ENCODE peak calls at places on chromosomes 11 and 22, in eight cellular contexts. One of them, this sample, is unnamed.

GRCh38 chr11:97107604-97108003 is 717.8 kb downstream of the JRKL start:
- DNase-seq in IMR-90: no peak
- DNase-seq in testis: no peak
- DNase-seq in tibial nerve: no peak
- DNase-seq in suprapubic skin: no peak
- DNase-seq in prostate gland: no peak
- DNase-seq in body of pancreas: no peak
- DNase-seq in uterus: no peak
- DNase-seq in this sample: no peak

GRCh38 chr11:63673579-63673978 is 2.4 kb upstream of the ATL3 start:
- DNase-seq in tibial nerve: no peak
- DNase-seq in prostate gland: no peak
- DNase-seq in uterus: no peak
- DNase-seq in suprapubic skin: no peak
- DNase-seq in body of pancreas: no peak
- DNase-seq in IMR-90: peak
- DNase-seq in testis: no peak
- DNase-seq in this sample: no peak

GRCh38 chr11:123690490-123690889 is 36.1 kb upstream of the SCN3B start:
- DNase-seq in testis: no peak
- DNase-seq in uterus: no peak
- DNase-seq in prostate gland: no peak
- DNase-seq in suprapubic skin: no peak
- DNase-seq in IMR-90: peak
- DNase-seq in tibial nerve: no peak
- DNase-seq in body of pancreas: no peak
- DNase-seq in this sample: no peak

GRCh38 chr11:47130541-47130940 is 46.1 kb downstream of the ARFGAP2 start:
- DNase-seq in tibial nerve: peak
- DNase-seq in testis: no peak
- DNase-seq in IMR-90: no peak
- DNase-seq in body of pancreas: peak
- DNase-seq in uterus: no peak
- DNase-seq in suprapubic skin: no peak
- DNase-seq in prostate gland: no peak
- DNase-seq in this sample: no peak

GRCh38 chr11:122717264-122717867 is 61.8 kb downstream of the UBASH3B start:
- DNase-seq in suprapubic skin: no peak
- DNase-seq in IMR-90: no peak
- DNase-seq in prostate gland: no peak
- DNase-seq in testis: no peak
- DNase-seq in body of pancreas: peak
- DNase-seq in uterus: no peak
- DNase-seq in tibial nerve: no peak
- DNase-seq in this sample: peak

GRCh38 chr11:100546714-100547113 is 140.4 kb upstream of the ARHGAP42 start:
- DNase-seq in body of pancreas: no peak
- DNase-seq in prostate gland: no peak
- DNase-seq in testis: no peak
- DNase-seq in uterus: no peak
- DNase-seq in tibial nerve: no peak
- DNase-seq in suprapubic skin: no peak
- DNase-seq in IMR-90: peak
- DNase-seq in this sample: no peak

GRCh38 chr11:32316846-32317525 is 118.4 kb downstream of the WT1 start:
- DNase-seq in IMR-90: no peak
- DNase-seq in tibial nerve: no peak
- DNase-seq in testis: no peak
- DNase-seq in prostate gland: no peak
- DNase-seq in suprapubic skin: no peak
- DNase-seq in body of pancreas: no peak
- DNase-seq in uterus: no peak
- DNase-seq in this sample: no peak

GRCh38 chr22:28034760-28035401 is 115.8 kb upstream of the PITPNB start:
- DNase-seq in testis: peak
- DNase-seq in uterus: peak
- DNase-seq in suprapubic skin: peak
- DNase-seq in body of pancreas: peak
- DNase-seq in tibial nerve: peak
- DNase-seq in prostate gland: peak
- DNase-seq in IMR-90: peak
- DNase-seq in this sample: peak

GRCh38 chr22:37002633-37003032 is 16.6 kb downstream of the TST start:
- DNase-seq in IMR-90: no peak
- DNase-seq in prostate gland: no peak
- DNase-seq in testis: no peak
- DNase-seq in uterus: no peak
- DNase-seq in suprapubic skin: no peak
- DNase-seq in tibial nerve: no peak
- DNase-seq in body of pancreas: no peak
- DNase-seq in this sample: no peak

GRCh38 chr11:75105462-75105925 is 8.8 kb upstream of the OR2AT4 start:
- DNase-seq in suprapubic skin: no peak
- DNase-seq in testis: peak
- DNase-seq in body of pancreas: no peak
- DNase-seq in IMR-90: no peak
- DNase-seq in uterus: no peak
- DNase-seq in tibial nerve: no peak
- DNase-seq in prostate gland: no peak
- DNase-seq in this sample: no peak

GRCh38 chr22:23034621-23035556 is 35.4 kb upstream of the GNAZ start:
- DNase-seq in uterus: no peak
- DNase-seq in tibial nerve: no peak
- DNase-seq in testis: peak
- DNase-seq in body of pancreas: no peak
- DNase-seq in IMR-90: no peak
- DNase-seq in prostate gland: no peak
- DNase-seq in suprapubic skin: no peak
- DNase-seq in this sample: no peak

GRCh38 chr22:25350551-25350971 is 131.1 kb downstream of the CRYBB2 start:
- DNase-seq in prostate gland: no peak
- DNase-seq in uterus: no peak
- DNase-seq in testis: no peak
- DNase-seq in IMR-90: no peak
- DNase-seq in body of pancreas: peak
- DNase-seq in tibial nerve: no peak
- DNase-seq in suprapubic skin: peak
- DNase-seq in this sample: peak

GRCh38 chr22:20174785-20175596 is 24.1 kb upstream of the CCDC188 start:
- DNase-seq in prostate gland: no peak
- DNase-seq in IMR-90: peak
- DNase-seq in testis: no peak
- DNase-seq in uterus: no peak
- DNase-seq in body of pancreas: no peak
- DNase-seq in suprapubic skin: no peak
- DNase-seq in tibial nerve: no peak
- DNase-seq in this sample: no peak

GRCh38 chr11:63813563-63814382 is 517 bp downstream of the SPINDOC start:
- DNase-seq in uterus: peak
- DNase-seq in prostate gland: peak
- DNase-seq in testis: peak
- DNase-seq in body of pancreas: peak
- DNase-seq in IMR-90: peak
- DNase-seq in tibial nerve: peak
- DNase-seq in suprapubic skin: no peak
- DNase-seq in this sample: peak

GRCh38 chr11:2913029-2913431 is 16.2 kb downstream of the PHLDA2 start:
- DNase-seq in body of pancreas: peak
- DNase-seq in prostate gland: no peak
- DNase-seq in tibial nerve: no peak
- DNase-seq in testis: no peak
- DNase-seq in suprapubic skin: no peak
- DNase-seq in IMR-90: peak
- DNase-seq in uterus: no peak
- DNase-seq in this sample: no peak

GRCh38 chr11:63564785-63565350 is 1.7 kb upstream of the PLAAT2 start:
- DNase-seq in IMR-90: no peak
- DNase-seq in uterus: no peak
- DNase-seq in body of pancreas: no peak
- DNase-seq in tibial nerve: no peak
- DNase-seq in prostate gland: peak
- DNase-seq in testis: no peak
- DNase-seq in suprapubic skin: no peak
- DNase-seq in this sample: peak

GRCh38 chr11:86132667-86133310 is 63.9 kb upstream of the PICALM start:
- DNase-seq in suprapubic skin: no peak
- DNase-seq in body of pancreas: no peak
- DNase-seq in tibial nerve: no peak
- DNase-seq in uterus: no peak
- DNase-seq in testis: no peak
- DNase-seq in prostate gland: no peak
- DNase-seq in IMR-90: no peak
- DNase-seq in this sample: no peak

GRCh38 chr22:20418211-20418788 is 19.3 kb downstream of the SCARF2 start:
- DNase-seq in testis: peak
- DNase-seq in tibial nerve: peak
- DNase-seq in uterus: peak
- DNase-seq in prostate gland: peak
- DNase-seq in suprapubic skin: peak
- DNase-seq in IMR-90: peak
- DNase-seq in body of pancreas: peak
- DNase-seq in this sample: peak

GRCh38 chr22:45972091-45972867 is 4.7 kb downstream of the WNT7B start:
- DNase-seq in prostate gland: peak
- DNase-seq in testis: no peak
- DNase-seq in body of pancreas: no peak
- DNase-seq in uterus: no peak
- DNase-seq in IMR-90: no peak
- DNase-seq in tibial nerve: no peak
- DNase-seq in suprapubic skin: no peak
- DNase-seq in this sample: no peak

GRCh38 chr11:128415539-128415938 is 171.8 kb downstream of the ETS1 start:
- DNase-seq in uterus: no peak
- DNase-seq in body of pancreas: no peak
- DNase-seq in prostate gland: no peak
- DNase-seq in IMR-90: peak
- DNase-seq in testis: no peak
- DNase-seq in tibial nerve: no peak
- DNase-seq in suprapubic skin: no peak
- DNase-seq in this sample: no peak

GRCh38 chr11:30992513-30992849 is 377.1 kb downstream of the DCDC1 start:
- DNase-seq in body of pancreas: no peak
- DNase-seq in testis: no peak
- DNase-seq in tibial nerve: no peak
- DNase-seq in prostate gland: no peak
- DNase-seq in suprapubic skin: no peak
- DNase-seq in IMR-90: no peak
- DNase-seq in uterus: no peak
- DNase-seq in this sample: no peak

GRCh38 chr22:19721486-19722172 is 1.7 kb upstream of the GP1BB start:
- DNase-seq in testis: no peak
- DNase-seq in prostate gland: no peak
- DNase-seq in suprapubic skin: no peak
- DNase-seq in body of pancreas: no peak
- DNase-seq in tibial nerve: no peak
- DNase-seq in IMR-90: no peak
- DNase-seq in uterus: no peak
- DNase-seq in this sample: no peak

GRCh38 chr11:110337570-110338193 is 41.3 kb upstream of the RDX start:
- DNase-seq in body of pancreas: peak
- DNase-seq in uterus: no peak
- DNase-seq in tibial nerve: no peak
- DNase-seq in IMR-90: peak
- DNase-seq in prostate gland: no peak
- DNase-seq in suprapubic skin: no peak
- DNase-seq in testis: no peak
- DNase-seq in this sample: no peak

GRCh38 chr11:61041755-61042518 is 60.4 kb upstream of the CD5 start:
- DNase-seq in tibial nerve: no peak
- DNase-seq in suprapubic skin: no peak
- DNase-seq in IMR-90: no peak
- DNase-seq in uterus: no peak
- DNase-seq in testis: peak
- DNase-seq in prostate gland: no peak
- DNase-seq in body of pancreas: peak
- DNase-seq in this sample: peak
- TF ChIP-seq POLR2A in tibial nerve: no peak
- TF ChIP-seq POLR2A in suprapubic skin: no peak
- TF ChIP-seq POLR2A in IMR-90: no peak
- TF ChIP-seq POLR2A in uterus: no peak
- TF ChIP-seq POLR2A in testis: no peak
- TF ChIP-seq POLR2A in prostate gland: no peak
- TF ChIP-seq POLR2A in body of pancreas: no peak
- TF ChIP-seq POLR2A in this sample: no peak

DNA sequence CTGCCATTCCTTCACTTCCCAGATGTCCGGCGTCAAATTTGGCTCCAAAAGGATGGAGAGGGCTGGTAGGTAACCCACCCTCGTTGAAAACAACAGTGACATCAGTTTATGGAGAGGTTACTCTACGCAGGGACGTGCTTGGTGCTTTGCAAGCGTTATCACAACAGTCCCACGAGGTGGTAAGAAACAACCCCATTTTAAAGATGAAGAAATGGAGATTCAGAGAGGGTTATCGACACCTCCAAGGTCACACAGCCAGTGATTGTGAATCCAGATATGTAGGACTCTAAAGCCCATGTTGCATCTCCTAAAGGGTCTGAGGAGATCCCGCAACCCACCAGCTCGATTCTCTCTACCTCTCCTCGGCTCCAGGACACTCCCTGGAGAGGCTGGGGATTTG is 773 bp downstream of the MIAT start:
- DNase-seq in body of pancreas: no peak
- DNase-seq in IMR-90: no peak
- DNase-seq in testis: no peak
- DNase-seq in tibial nerve: no peak
- DNase-seq in prostate gland: no peak
- DNase-seq in uterus: no peak
- DNase-seq in suprapubic skin: no peak
- DNase-seq in this sample: no peak
- H3K4me3 ChIP-seq in body of pancreas: no peak
- H3K4me3 ChIP-seq in IMR-90: no peak
- H3K4me3 ChIP-seq in testis: no peak
- H3K4me3 ChIP-seq in tibial nerve: peak
- H3K4me3 ChIP-seq in prostate gland: no peak
- H3K4me3 ChIP-seq in uterus: no peak
- H3K4me3 ChIP-seq in suprapubic skin: peak
- H3K4me3 ChIP-seq in this sample: peak

DNA sequence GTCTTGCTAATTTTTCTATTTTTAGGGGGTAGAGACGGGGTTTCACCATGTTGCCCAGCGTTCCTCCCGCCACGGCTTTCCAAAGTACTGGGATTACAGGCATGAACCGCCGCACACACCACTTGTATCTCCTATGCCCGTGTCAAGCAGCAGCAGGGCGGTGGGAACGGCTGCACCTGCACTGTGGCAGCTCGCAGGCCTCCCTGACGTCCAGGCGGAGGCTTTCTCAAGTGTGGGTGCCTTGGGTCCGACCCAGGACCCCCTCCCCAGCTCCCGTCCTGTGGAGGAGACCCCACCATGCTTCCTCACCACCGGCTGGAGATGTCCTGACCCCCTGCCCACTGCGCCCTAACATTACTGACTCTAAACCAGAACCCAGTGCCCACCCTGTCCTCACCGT is 25.7 kb downstream of the TSPAN4 start:
- DNase-seq in prostate gland: no peak
- DNase-seq in testis: no peak
- DNase-seq in body of pancreas: peak
- DNase-seq in IMR-90: no peak
- DNase-seq in tibial nerve: no peak
- DNase-seq in suprapubic skin: no peak
- DNase-seq in uterus: no peak
- DNase-seq in this sample: no peak
- TF ChIP-seq POLR2A in prostate gland: no peak
- TF ChIP-seq POLR2A in testis: no peak
- TF ChIP-seq POLR2A in body of pancreas: no peak
- TF ChIP-seq POLR2A in IMR-90: no peak
- TF ChIP-seq POLR2A in tibial nerve: no peak
- TF ChIP-seq POLR2A in suprapubic skin: no peak
- TF ChIP-seq POLR2A in uterus: no peak
- TF ChIP-seq POLR2A in this sample: no peak

GRCh38 chr11:124745270-124745834 is 5.6 kb downstream of the NRGN start:
- DNase-seq in tibial nerve: no peak
- DNase-seq in prostate gland: no peak
- DNase-seq in IMR-90: no peak
- DNase-seq in uterus: no peak
- DNase-seq in body of pancreas: no peak
- DNase-seq in suprapubic skin: peak
- DNase-seq in testis: no peak
- DNase-seq in this sample: no peak
- H3K4me3 ChIP-seq in tibial nerve: no peak
- H3K4me3 ChIP-seq in prostate gland: peak
- H3K4me3 ChIP-seq in IMR-90: no peak
- H3K4me3 ChIP-seq in uterus: no peak
- H3K4me3 ChIP-seq in body of pancreas: no peak
- H3K4me3 ChIP-seq in suprapubic skin: peak
- H3K4me3 ChIP-seq in testis: peak
- H3K4me3 ChIP-seq in this sample: peak

This sample was measured in stomach.